ENCODE peak calls at places on chromosomes 3 and 15, in nine cellular contexts. One of them, this sample, is unnamed.

GRCh38 chr15:79091204-79091867 is 756 bp upstream of the RASGRF1 start:
- DNase-seq in H9: peak
- DNase-seq in neural crest cell: peak
- DNase-seq in IMR-90: peak
- DNase-seq in HepG2: no peak
- DNase-seq in astrocyte of the spinal cord: peak
- DNase-seq in heart right ventricle: no peak
- DNase-seq in mucosa of descending colon: no peak
- DNase-seq in progenitor cell of endocrine pancreas: no peak
- DNase-seq in this sample: no peak

GRCh38 chr3:34213481-34213880 is 415.1 kb downstream of the PDCD6IP start:
- DNase-seq in H9: no peak
- DNase-seq in neural crest cell: no peak
- DNase-seq in IMR-90: no peak
- DNase-seq in HepG2: no peak
- DNase-seq in astrocyte of the spinal cord: no peak
- DNase-seq in heart right ventricle: no peak
- DNase-seq in mucosa of descending colon: no peak
- DNase-seq in progenitor cell of endocrine pancreas: no peak
- DNase-seq in this sample: no peak

GRCh38 chr15:89119489-89120478 is 31.5 kb downstream of the ABHD2 start:
- DNase-seq in H9: no peak
- DNase-seq in neural crest cell: no peak
- DNase-seq in IMR-90: peak
- DNase-seq in HepG2: peak
- DNase-seq in astrocyte of the spinal cord: peak
- DNase-seq in heart right ventricle: no peak
- DNase-seq in mucosa of descending colon: no peak
- DNase-seq in progenitor cell of endocrine pancreas: no peak
- DNase-seq in this sample: no peak

GRCh38 chr3:83738202-83738601 is 1220.6 kb upstream of the CADM2 start:
- DNase-seq in H9: no peak
- DNase-seq in neural crest cell: no peak
- DNase-seq in IMR-90: no peak
- DNase-seq in HepG2: no peak
- DNase-seq in astrocyte of the spinal cord: no peak
- DNase-seq in heart right ventricle: no peak
- DNase-seq in mucosa of descending colon: no peak
- DNase-seq in progenitor cell of endocrine pancreas: no peak
- DNase-seq in this sample: no peak

GRCh38 chr15:29570121-29570930 is 251.9 kb downstream of the TJP1 start:
- DNase-seq in H9: no peak
- DNase-seq in neural crest cell: peak
- DNase-seq in IMR-90: no peak
- DNase-seq in HepG2: no peak
- DNase-seq in astrocyte of the spinal cord: no peak
- DNase-seq in heart right ventricle: peak
- DNase-seq in mucosa of descending colon: peak
- DNase-seq in progenitor cell of endocrine pancreas: peak
- DNase-seq in this sample: no peak

GRCh38 chr3:9088431-9089353 is 125.4 kb upstream of the RAD18 start:
- DNase-seq in H9: no peak
- DNase-seq in neural crest cell: no peak
- DNase-seq in IMR-90: no peak
- DNase-seq in HepG2: no peak
- DNase-seq in astrocyte of the spinal cord: peak
- DNase-seq in heart right ventricle: no peak
- DNase-seq in mucosa of descending colon: no peak
- DNase-seq in progenitor cell of endocrine pancreas: no peak
- DNase-seq in this sample: no peak

GRCh38 chr15:25830844-25831443 is 32.2 kb downstream of the ATP10A start:
- DNase-seq in H9: no peak
- DNase-seq in neural crest cell: no peak
- DNase-seq in IMR-90: peak
- DNase-seq in HepG2: no peak
- DNase-seq in astrocyte of the spinal cord: peak
- DNase-seq in heart right ventricle: no peak
- DNase-seq in mucosa of descending colon: no peak
- DNase-seq in progenitor cell of endocrine pancreas: no peak
- DNase-seq in this sample: no peak

GRCh38 chr3:124032881-124033359 is 41.0 kb upstream of the ROPN1 start:
- DNase-seq in H9: peak
- DNase-seq in neural crest cell: peak
- DNase-seq in IMR-90: peak
- DNase-seq in HepG2: peak
- DNase-seq in astrocyte of the spinal cord: peak
- DNase-seq in heart right ventricle: peak
- DNase-seq in mucosa of descending colon: peak
- DNase-seq in progenitor cell of endocrine pancreas: peak
- DNase-seq in this sample: peak

GRCh38 chr15:73934281-73934680 is 8.0 kb downstream of the LOXL1 start:
- DNase-seq in H9: no peak
- DNase-seq in neural crest cell: no peak
- DNase-seq in IMR-90: no peak
- DNase-seq in HepG2: no peak
- DNase-seq in astrocyte of the spinal cord: no peak
- DNase-seq in heart right ventricle: no peak
- DNase-seq in mucosa of descending colon: no peak
- DNase-seq in progenitor cell of endocrine pancreas: no peak
- DNase-seq in this sample: no peak

GRCh38 chr3:136545664-136546266 is 206.4 kb downstream of the STAG1 start:
- DNase-seq in H9: no peak
- DNase-seq in neural crest cell: no peak
- DNase-seq in IMR-90: peak
- DNase-seq in HepG2: no peak
- DNase-seq in astrocyte of the spinal cord: peak
- DNase-seq in heart right ventricle: no peak
- DNase-seq in mucosa of descending colon: no peak
- DNase-seq in progenitor cell of endocrine pancreas: no peak
- DNase-seq in this sample: no peak

GRCh38 chr3:154228561-154229216 is 95.6 kb downstream of the DHX36 start:
- DNase-seq in H9: no peak
- DNase-seq in neural crest cell: no peak
- DNase-seq in IMR-90: peak
- DNase-seq in HepG2: no peak
- DNase-seq in astrocyte of the spinal cord: no peak
- DNase-seq in heart right ventricle: no peak
- DNase-seq in mucosa of descending colon: no peak
- DNase-seq in progenitor cell of endocrine pancreas: no peak
- DNase-seq in this sample: no peak

GRCh38 chr3:42847731-42848130 is 27.9 kb downstream of the CYP8B1 start:
- DNase-seq in H9: peak
- DNase-seq in neural crest cell: no peak
- DNase-seq in IMR-90: no peak
- DNase-seq in HepG2: no peak
- DNase-seq in astrocyte of the spinal cord: no peak
- DNase-seq in heart right ventricle: no peak
- DNase-seq in mucosa of descending colon: no peak
- DNase-seq in progenitor cell of endocrine pancreas: no peak
- DNase-seq in this sample: peak

GRCh38 chr3:141945726-141946125 is 69.3 kb downstream of the ATP1B3 start:
- DNase-seq in H9: no peak
- DNase-seq in neural crest cell: no peak
- DNase-seq in IMR-90: no peak
- DNase-seq in HepG2: no peak
- DNase-seq in astrocyte of the spinal cord: no peak
- DNase-seq in heart right ventricle: no peak
- DNase-seq in mucosa of descending colon: no peak
- DNase-seq in progenitor cell of endocrine pancreas: no peak
- DNase-seq in this sample: no peak

GRCh38 chr15:62600376-62600775 is 435.3 kb upstream of the C2CD4B start:
- DNase-seq in H9: no peak
- DNase-seq in neural crest cell: no peak
- DNase-seq in IMR-90: no peak
- DNase-seq in HepG2: no peak
- DNase-seq in astrocyte of the spinal cord: no peak
- DNase-seq in heart right ventricle: no peak
- DNase-seq in mucosa of descending colon: no peak
- DNase-seq in progenitor cell of endocrine pancreas: no peak
- DNase-seq in this sample: no peak

GRCh38 chr3:72968280-72968679 is 28.3 kb upstream of the PPP4R2 start:
- DNase-seq in H9: no peak
- DNase-seq in neural crest cell: no peak
- DNase-seq in IMR-90: no peak
- DNase-seq in HepG2: peak
- DNase-seq in astrocyte of the spinal cord: no peak
- DNase-seq in heart right ventricle: no peak
- DNase-seq in mucosa of descending colon: no peak
- DNase-seq in progenitor cell of endocrine pancreas: no peak
- DNase-seq in this sample: no peak

GRCh38 chr3:142239421-142239820 is 14.0 kb upstream of the GK5 start:
- DNase-seq in H9: no peak
- DNase-seq in neural crest cell: no peak
- DNase-seq in IMR-90: no peak
- DNase-seq in HepG2: no peak
- DNase-seq in astrocyte of the spinal cord: no peak
- DNase-seq in heart right ventricle: no peak
- DNase-seq in mucosa of descending colon: no peak
- DNase-seq in progenitor cell of endocrine pancreas: no peak
- DNase-seq in this sample: peak

GRCh38 chr3:47603332-47603731 is 24.7 kb upstream of the CSPG5 start:
- DNase-seq in H9: no peak
- DNase-seq in neural crest cell: no peak
- DNase-seq in IMR-90: no peak
- DNase-seq in HepG2: no peak
- DNase-seq in astrocyte of the spinal cord: no peak
- DNase-seq in heart right ventricle: no peak
- DNase-seq in mucosa of descending colon: no peak
- DNase-seq in progenitor cell of endocrine pancreas: no peak
- DNase-seq in this sample: no peak

GRCh38 chr3:37308247-37308646 is 133.9 kb upstream of the LRRFIP2 start:
- DNase-seq in H9: no peak
- DNase-seq in neural crest cell: no peak
- DNase-seq in IMR-90: peak
- DNase-seq in HepG2: peak
- DNase-seq in astrocyte of the spinal cord: peak
- DNase-seq in heart right ventricle: no peak
- DNase-seq in mucosa of descending colon: no peak
- DNase-seq in progenitor cell of endocrine pancreas: no peak
- DNase-seq in this sample: no peak
- TF ChIP-seq CTCF in H9: peak
- TF ChIP-seq CTCF in neural crest cell: peak
- TF ChIP-seq CTCF in IMR-90: peak
- TF ChIP-seq CTCF in HepG2: no peak
- TF ChIP-seq CTCF in astrocyte of the spinal cord: peak
- TF ChIP-seq CTCF in heart right ventricle: peak
- TF ChIP-seq CTCF in mucosa of descending colon: no peak
- TF ChIP-seq CTCF in progenitor cell of endocrine pancreas: peak
- TF ChIP-seq CTCF in this sample: peak

DNA sequence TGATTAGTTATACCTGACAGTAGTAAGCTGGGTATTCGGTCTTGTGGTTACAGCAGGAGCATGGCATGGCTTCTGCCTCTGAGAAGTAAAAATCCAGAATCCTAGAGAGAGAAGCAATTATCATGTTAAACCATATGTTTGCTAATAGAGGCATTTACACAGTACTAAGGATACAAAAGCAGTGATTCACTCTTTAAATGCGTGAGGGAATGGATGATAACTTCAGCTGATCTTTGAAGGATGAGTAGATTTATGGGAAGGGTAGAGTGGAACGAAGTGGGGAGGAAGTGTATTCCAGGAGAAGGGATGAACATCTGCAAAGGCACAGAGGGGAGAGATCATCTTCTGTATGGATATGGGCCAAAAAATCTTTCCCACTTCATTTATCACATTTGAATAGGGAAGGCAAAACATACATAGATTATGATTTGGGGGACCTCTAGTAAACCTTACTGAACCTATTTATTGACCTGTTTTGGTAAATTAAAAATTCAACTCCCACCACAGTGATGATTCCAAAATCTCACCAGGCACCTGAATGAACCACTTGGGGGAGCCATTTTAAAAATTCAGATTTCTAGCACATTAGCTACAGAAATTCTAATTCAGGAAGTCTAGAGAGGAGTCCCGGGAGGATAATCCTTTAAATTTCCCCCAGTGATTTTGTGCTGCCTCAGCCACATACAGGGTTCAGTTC is 35.1 kb downstream of the IGSF10 start:
- DNase-seq in H9: no peak
- DNase-seq in neural crest cell: no peak
- DNase-seq in IMR-90: no peak
- DNase-seq in HepG2: no peak
- DNase-seq in astrocyte of the spinal cord: no peak
- DNase-seq in heart right ventricle: no peak
- DNase-seq in mucosa of descending colon: no peak
- DNase-seq in progenitor cell of endocrine pancreas: no peak
- DNase-seq in this sample: no peak
- TF ChIP-seq CTCF in H9: peak
- TF ChIP-seq CTCF in neural crest cell: peak
- TF ChIP-seq CTCF in IMR-90: peak
- TF ChIP-seq CTCF in HepG2: no peak
- TF ChIP-seq CTCF in astrocyte of the spinal cord: peak
- TF ChIP-seq CTCF in heart right ventricle: peak
- TF ChIP-seq CTCF in mucosa of descending colon: no peak
- TF ChIP-seq CTCF in progenitor cell of endocrine pancreas: peak
- TF ChIP-seq CTCF in this sample: no peak

DNA sequence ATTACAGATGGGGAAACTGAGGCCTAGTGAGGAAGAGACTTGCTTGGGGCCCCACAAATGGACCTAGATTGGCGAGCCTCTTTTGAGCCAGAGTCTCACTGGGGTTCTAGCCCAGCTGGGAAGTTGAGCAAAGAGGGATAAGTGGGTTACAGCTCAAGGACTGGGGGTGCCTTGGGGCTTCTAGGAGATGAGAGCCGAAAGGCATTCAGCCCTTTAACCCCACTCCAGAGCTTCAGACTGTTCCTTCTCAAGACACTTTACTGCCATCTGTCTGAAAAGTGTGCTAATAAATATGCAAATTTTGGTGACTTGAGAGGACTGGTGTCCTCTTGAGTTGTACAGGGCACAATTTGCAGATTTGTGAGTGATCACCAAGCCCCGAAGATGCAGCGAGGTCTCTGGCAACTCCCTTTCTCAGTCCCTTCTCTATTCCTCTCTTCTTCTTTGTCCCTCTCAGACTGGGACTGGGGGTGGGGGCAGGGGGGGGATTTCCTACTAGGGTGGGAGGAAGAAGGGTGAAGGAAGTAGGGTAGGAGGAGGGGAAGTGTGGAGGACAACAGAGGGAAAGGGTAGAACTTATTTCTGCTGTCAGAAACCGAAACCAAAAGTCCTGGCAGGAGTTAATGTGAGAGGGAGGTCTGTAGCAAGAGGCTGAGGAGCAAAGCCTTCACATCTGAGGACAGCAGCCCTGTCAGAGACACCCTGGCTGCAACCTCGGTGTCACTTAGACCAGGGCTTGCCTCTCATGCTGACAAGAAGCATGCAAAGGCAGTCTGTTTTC is 16.2 kb upstream of the ANKDD1A start:
- DNase-seq in H9: no peak
- DNase-seq in neural crest cell: no peak
- DNase-seq in IMR-90: peak
- DNase-seq in HepG2: no peak
- DNase-seq in astrocyte of the spinal cord: peak
- DNase-seq in heart right ventricle: no peak
- DNase-seq in mucosa of descending colon: no peak
- DNase-seq in progenitor cell of endocrine pancreas: no peak
- DNase-seq in this sample: no peak
- TF ChIP-seq CTCF in H9: no peak
- TF ChIP-seq CTCF in neural crest cell: no peak
- TF ChIP-seq CTCF in IMR-90: no peak
- TF ChIP-seq CTCF in HepG2: no peak
- TF ChIP-seq CTCF in astrocyte of the spinal cord: no peak
- TF ChIP-seq CTCF in heart right ventricle: peak
- TF ChIP-seq CTCF in mucosa of descending colon: no peak
- TF ChIP-seq CTCF in progenitor cell of endocrine pancreas: no peak
- TF ChIP-seq CTCF in this sample: no peak

GRCh38 chr3:187740446-187741399 is 4.5 kb downstream of the BCL6 start:
- DNase-seq in H9: peak
- DNase-seq in neural crest cell: peak
- DNase-seq in IMR-90: peak
- DNase-seq in HepG2: no peak
- DNase-seq in astrocyte of the spinal cord: peak
- DNase-seq in heart right ventricle: peak
- DNase-seq in mucosa of descending colon: peak
- DNase-seq in progenitor cell of endocrine pancreas: peak
- DNase-seq in this sample: no peak
- TF ChIP-seq CTCF in H9: peak
- TF ChIP-seq CTCF in neural crest cell: peak
- TF ChIP-seq CTCF in IMR-90: peak
- TF ChIP-seq CTCF in HepG2: peak
- TF ChIP-seq CTCF in astrocyte of the spinal cord: peak
- TF ChIP-seq CTCF in heart right ventricle: peak
- TF ChIP-seq CTCF in mucosa of descending colon: peak
- TF ChIP-seq CTCF in progenitor cell of endocrine pancreas: peak
- TF ChIP-seq CTCF in this sample: peak